ENCODE peak calls at places on chromosomes 2 and 18, in five cellular contexts. One of them, this sample, is unnamed.

GRCh38 chr2:40746150-40746549 is 294.3 kb upstream of the SLC8A1 start:
- DNase-seq in neural crest cell: no peak
- DNase-seq in MM.1S: peak
- DNase-seq in MCF 10A: no peak
- DNase-seq in WTC11: no peak
- DNase-seq in this sample: no peak

GRCh38 chr2:168363382-168364092 is 92.5 kb upstream of the CERS6 start:
- DNase-seq in neural crest cell: no peak
- DNase-seq in MM.1S: no peak
- DNase-seq in MCF 10A: no peak
- DNase-seq in WTC11: no peak
- DNase-seq in this sample: no peak

GRCh38 chr2:43484323-43484930 is 111.4 kb downstream of the THADA start:
- DNase-seq in neural crest cell: no peak
- DNase-seq in MM.1S: peak
- DNase-seq in MCF 10A: peak
- DNase-seq in WTC11: no peak
- DNase-seq in this sample: no peak

GRCh38 chr18:54776282-54776977 is 51.8 kb upstream of the RAB27B start:
- DNase-seq in neural crest cell: no peak
- DNase-seq in MM.1S: no peak
- DNase-seq in MCF 10A: peak
- DNase-seq in WTC11: no peak
- DNase-seq in this sample: no peak

GRCh38 chr2:134405641-134406081 is 151.8 kb downstream of the MGAT5 start:
- DNase-seq in neural crest cell: no peak
- DNase-seq in MM.1S: no peak
- DNase-seq in MCF 10A: peak
- DNase-seq in WTC11: no peak
- DNase-seq in this sample: no peak

GRCh38 chr2:127043367-127044164 is 63.4 kb downstream of the BIN1 start:
- DNase-seq in neural crest cell: no peak
- DNase-seq in MM.1S: no peak
- DNase-seq in MCF 10A: no peak
- DNase-seq in WTC11: no peak
- DNase-seq in this sample: no peak

GRCh38 chr2:123051136-123051535 is 974.0 kb upstream of the CNTNAP5 start:
- DNase-seq in neural crest cell: no peak
- DNase-seq in MM.1S: no peak
- DNase-seq in MCF 10A: no peak
- DNase-seq in WTC11: no peak
- DNase-seq in this sample: no peak

GRCh38 chr2:192195548-192196418 is 1.1 kb upstream of the TMEFF2 start:
- DNase-seq in neural crest cell: peak
- DNase-seq in MM.1S: no peak
- DNase-seq in MCF 10A: peak
- DNase-seq in WTC11: peak
- DNase-seq in this sample: peak

GRCh38 chr2:39845460-39846146 is 66.5 kb upstream of the THUMPD2 start:
- DNase-seq in neural crest cell: no peak
- DNase-seq in MM.1S: no peak
- DNase-seq in MCF 10A: peak
- DNase-seq in WTC11: no peak
- DNase-seq in this sample: no peak

GRCh38 chr2:53473236-53473635 is 294.4 kb upstream of the CHAC2 start:
- DNase-seq in neural crest cell: no peak
- DNase-seq in MM.1S: peak
- DNase-seq in MCF 10A: peak
- DNase-seq in WTC11: peak
- DNase-seq in this sample: no peak

GRCh38 chr2:15559379-15559778 is 1.8 kb downstream of the NBAS start:
- DNase-seq in neural crest cell: no peak
- DNase-seq in MM.1S: no peak
- DNase-seq in MCF 10A: no peak
- DNase-seq in WTC11: no peak
- DNase-seq in this sample: no peak

GRCh38 chr2:5926896-5927512 is 234.8 kb downstream of the SOX11 start:
- DNase-seq in neural crest cell: no peak
- DNase-seq in MM.1S: no peak
- DNase-seq in MCF 10A: no peak
- DNase-seq in WTC11: no peak
- DNase-seq in this sample: no peak

GRCh38 chr2:108278631-108279030 is 10.1 kb upstream of the SULT1C2 start:
- DNase-seq in neural crest cell: no peak
- DNase-seq in MM.1S: no peak
- DNase-seq in MCF 10A: peak
- DNase-seq in WTC11: no peak
- DNase-seq in this sample: no peak

GRCh38 chr2:143504397-143504796 is 375.2 kb downstream of the ARHGAP15 start:
- DNase-seq in neural crest cell: no peak
- DNase-seq in MM.1S: no peak
- DNase-seq in MCF 10A: no peak
- DNase-seq in WTC11: no peak
- DNase-seq in this sample: no peak

GRCh38 chr2:237900891-237901831 is 41.7 kb downstream of the RAMP1 start:
- DNase-seq in neural crest cell: no peak
- DNase-seq in MM.1S: no peak
- DNase-seq in MCF 10A: no peak
- DNase-seq in WTC11: no peak
- DNase-seq in this sample: no peak

GRCh38 chr2:222372993-222373392 is 51.4 kb upstream of the SGPP2 start:
- DNase-seq in neural crest cell: no peak
- DNase-seq in MM.1S: no peak
- DNase-seq in MCF 10A: no peak
- DNase-seq in WTC11: no peak
- DNase-seq in this sample: no peak

GRCh38 chr2:86001326-86001725 is 104.4 kb downstream of the POLR1A start:
- DNase-seq in neural crest cell: no peak
- DNase-seq in MM.1S: no peak
- DNase-seq in MCF 10A: no peak
- DNase-seq in WTC11: no peak
- DNase-seq in this sample: no peak

GRCh38 chr18:13623348-13623747 is 103.0 kb downstream of the FAM210A start:
- DNase-seq in neural crest cell: no peak
- DNase-seq in MM.1S: no peak
- DNase-seq in MCF 10A: no peak
- DNase-seq in WTC11: no peak
- DNase-seq in this sample: no peak

GRCh38 chr2:38528008-38528442 is 74.7 kb downstream of the HNRNPLL start:
- DNase-seq in neural crest cell: peak
- DNase-seq in MM.1S: no peak
- DNase-seq in MCF 10A: peak
- DNase-seq in WTC11: peak
- DNase-seq in this sample: peak

GRCh38 chr2:174964404-174964803 is 40.8 kb downstream of the CHN1 start:
- DNase-seq in neural crest cell: no peak
- DNase-seq in MM.1S: no peak
- DNase-seq in MCF 10A: no peak
- DNase-seq in WTC11: no peak
- DNase-seq in this sample: no peak

GRCh38 chr18:9333441-9334350 is 877 bp upstream of the TWSG1 start:
- DNase-seq in neural crest cell: peak
- DNase-seq in MM.1S: no peak
- DNase-seq in MCF 10A: no peak
- DNase-seq in WTC11: peak
- DNase-seq in this sample: peak

GRCh38 chr18:77127769-77128671 is 4.6 kb downstream of the MBP start:
- DNase-seq in neural crest cell: no peak
- DNase-seq in MM.1S: no peak
- DNase-seq in MCF 10A: peak
- DNase-seq in WTC11: no peak
- DNase-seq in this sample: no peak

GRCh38 chr2:211216221-211216620 is 659.8 kb downstream of the CPS1 start:
- DNase-seq in neural crest cell: no peak
- DNase-seq in MM.1S: peak
- DNase-seq in MCF 10A: peak
- DNase-seq in WTC11: no peak
- DNase-seq in this sample: no peak

GRCh38 chr2:62382757-62383156 is 123.2 kb downstream of the TMEM17 start:
- DNase-seq in neural crest cell: no peak
- DNase-seq in MM.1S: peak
- DNase-seq in MCF 10A: no peak
- DNase-seq in WTC11: no peak
- DNase-seq in this sample: no peak

GRCh38 chr2:232681527-232681926 is 15.6 kb upstream of the GIGYF2 start:
- DNase-seq in neural crest cell: no peak
- DNase-seq in MM.1S: no peak
- DNase-seq in MCF 10A: no peak
- DNase-seq in WTC11: no peak
- DNase-seq in this sample: no peak

GRCh38 chr18:74994502-74995403 is 214.2 kb downstream of the PTGR3 start:
- DNase-seq in neural crest cell: no peak
- DNase-seq in MM.1S: no peak
- DNase-seq in MCF 10A: peak
- DNase-seq in WTC11: no peak
- DNase-seq in this sample: peak

GRCh38 chr18:12027046-12027445 is 45.7 kb downstream of the IMPA2 start:
- DNase-seq in neural crest cell: no peak
- DNase-seq in MM.1S: no peak
- DNase-seq in MCF 10A: peak
- DNase-seq in WTC11: no peak
- DNase-seq in this sample: no peak

GRCh38 chr2:235594041-235594440 is 100.2 kb downstream of the AGAP1 start:
- DNase-seq in neural crest cell: no peak
- DNase-seq in MM.1S: peak
- DNase-seq in MCF 10A: peak
- DNase-seq in WTC11: no peak
- DNase-seq in this sample: no peak

GRCh38 chr2:230614913-230615332 is 97.7 kb upstream of the CAB39 start:
- DNase-seq in neural crest cell: no peak
- DNase-seq in MM.1S: peak
- DNase-seq in MCF 10A: peak
- DNase-seq in WTC11: no peak
- DNase-seq in this sample: no peak

GRCh38 chr18:60193780-60194179 is 178.8 kb downstream of the MC4R start:
- DNase-seq in neural crest cell: no peak
- DNase-seq in MM.1S: no peak
- DNase-seq in MCF 10A: no peak
- DNase-seq in WTC11: no peak
- DNase-seq in this sample: no peak

GRCh38 chr2:205539603-205540002 is 142.7 kb upstream of the NRP2 start:
- DNase-seq in neural crest cell: no peak
- DNase-seq in MM.1S: no peak
- DNase-seq in MCF 10A: no peak
- DNase-seq in WTC11: no peak
- DNase-seq in this sample: no peak
- TF ChIP-seq CTCF in neural crest cell: no peak
- TF ChIP-seq CTCF in MM.1S: no peak
- TF ChIP-seq CTCF in MCF 10A: no peak
- TF ChIP-seq CTCF in WTC11: no peak
- TF ChIP-seq CTCF in this sample: no peak

DNA sequence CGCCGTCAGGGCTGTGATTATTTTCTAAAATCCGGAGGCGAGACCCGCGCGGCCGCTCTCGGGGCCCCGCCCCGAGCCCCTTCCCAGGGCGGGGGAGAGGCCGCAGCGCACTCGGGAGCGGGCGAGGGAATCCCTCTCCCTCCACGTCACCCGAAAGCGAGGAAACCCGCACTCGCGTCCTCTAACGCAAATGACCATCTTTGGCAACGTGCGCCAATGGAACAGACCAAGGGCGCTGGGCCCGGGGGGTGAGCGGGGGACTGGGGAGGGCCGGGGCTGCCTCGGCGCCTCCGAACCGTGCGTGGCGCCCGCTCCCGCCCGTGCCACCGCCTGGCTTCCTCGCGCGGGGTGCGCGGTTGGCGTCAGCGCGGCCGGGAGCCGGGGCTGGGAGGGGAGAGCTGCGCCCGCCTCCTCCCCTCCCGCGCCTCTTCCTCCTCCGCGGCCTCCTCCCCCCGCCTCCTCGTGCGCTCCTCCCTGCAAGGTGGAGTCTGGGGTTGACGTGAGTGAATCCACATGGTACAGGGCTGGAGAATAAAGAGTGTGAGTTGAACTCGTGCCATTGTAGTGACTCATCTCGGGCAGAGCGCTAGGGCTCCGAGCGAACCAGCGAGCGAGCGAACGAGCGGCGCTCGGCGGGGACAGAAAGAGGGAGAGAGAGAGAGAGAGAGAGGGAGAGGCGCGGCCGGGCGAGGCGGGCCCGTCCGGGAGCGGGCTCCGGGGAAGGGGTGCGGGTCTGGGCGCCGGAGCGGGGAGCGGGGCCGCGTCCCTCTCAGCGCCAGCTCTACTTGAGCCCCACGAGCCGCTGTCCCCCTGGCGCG is at the start of gene FOSL2:
- DNase-seq in neural crest cell: peak
- DNase-seq in MM.1S: peak
- DNase-seq in MCF 10A: peak
- DNase-seq in WTC11: peak
- DNase-seq in this sample: peak
- TF ChIP-seq CTCF in neural crest cell: peak
- TF ChIP-seq CTCF in MM.1S: no peak
- TF ChIP-seq CTCF in MCF 10A: no peak
- TF ChIP-seq CTCF in WTC11: no peak
- TF ChIP-seq CTCF in this sample: no peak

DNA sequence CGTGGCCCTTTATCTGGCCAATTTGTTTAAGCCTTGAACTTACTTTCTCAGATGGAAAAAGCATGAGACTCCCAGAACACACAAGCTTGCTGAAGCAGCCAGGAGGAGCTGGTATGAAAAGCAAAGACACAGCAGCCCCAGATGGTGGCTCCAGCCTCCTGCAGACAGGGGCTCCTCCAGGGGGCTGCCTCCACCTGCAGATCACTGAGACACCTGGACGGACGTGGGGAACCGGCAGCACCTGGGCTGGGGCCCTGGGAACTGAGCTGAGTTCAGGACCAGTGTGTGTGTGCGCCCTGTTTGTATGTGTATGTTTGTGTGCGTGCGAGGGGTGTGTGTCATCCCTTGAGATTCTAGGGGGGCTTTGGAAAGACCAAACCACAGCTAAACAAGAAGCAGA is 8.6 kb downstream of the CYS1 start:
- DNase-seq in neural crest cell: no peak
- DNase-seq in MM.1S: no peak
- DNase-seq in MCF 10A: no peak
- DNase-seq in WTC11: peak
- DNase-seq in this sample: no peak
- TF ChIP-seq CTCF in neural crest cell: no peak
- TF ChIP-seq CTCF in MM.1S: no peak
- TF ChIP-seq CTCF in MCF 10A: no peak
- TF ChIP-seq CTCF in WTC11: no peak
- TF ChIP-seq CTCF in this sample: no peak

DNA sequence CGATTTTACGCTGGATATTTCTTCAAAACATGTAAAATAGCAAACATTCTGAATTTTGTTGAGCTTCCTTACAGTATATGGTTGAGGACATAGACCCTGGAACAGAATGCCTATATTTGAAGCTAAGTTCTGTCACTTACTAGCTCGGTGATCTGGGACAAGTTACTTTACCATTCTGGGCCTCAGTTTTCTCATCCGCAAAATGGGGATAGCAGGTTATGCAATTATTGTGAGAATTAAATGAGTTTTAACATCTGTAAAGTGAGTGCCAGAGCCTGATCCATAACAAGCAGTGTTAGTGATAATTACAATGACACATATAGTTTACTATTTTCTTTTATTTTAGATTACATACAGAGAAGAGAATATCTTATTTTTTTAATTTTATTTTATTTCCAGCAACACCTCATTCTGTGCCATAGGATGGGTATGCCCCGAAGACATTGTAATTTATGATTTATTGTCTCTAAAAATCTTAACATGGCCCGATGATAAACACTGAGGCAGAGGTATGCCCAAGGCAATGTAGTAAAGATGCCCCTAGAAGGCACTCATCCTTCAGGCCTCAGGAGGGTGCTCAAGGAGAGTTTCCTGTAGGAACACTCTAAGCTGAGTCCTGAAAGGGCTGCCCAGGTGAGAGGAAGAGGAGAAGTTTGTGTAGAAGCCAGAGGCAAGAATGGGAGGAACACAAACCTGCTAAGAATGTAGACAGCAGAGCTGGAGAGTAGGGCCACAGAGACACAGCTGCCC is 250.9 kb downstream of the BCL11A start:
- DNase-seq in neural crest cell: no peak
- DNase-seq in MM.1S: no peak
- DNase-seq in MCF 10A: peak
- DNase-seq in WTC11: no peak
- DNase-seq in this sample: no peak
- TF ChIP-seq CTCF in neural crest cell: no peak
- TF ChIP-seq CTCF in MM.1S: no peak
- TF ChIP-seq CTCF in MCF 10A: no peak
- TF ChIP-seq CTCF in WTC11: no peak
- TF ChIP-seq CTCF in this sample: no peak